ENCODE peak calls at places on chromosomes 4 and X, in ten cellular contexts. One of them, this sample, is unnamed. For H3K36me3, the result is how much of the 10 kb centered on the place peaks cover.

GRCh38 chr4:24768604-24769003 is 26.8 kb upstream of the SOD3 start:
- DNase-seq in fibroblast of lung: no peak
- DNase-seq in right lobe of liver: no peak
- DNase-seq in hepatocyte: no peak
- DNase-seq in mammary epithelial cell: no peak
- DNase-seq in left ventricle myocardium inferior: no peak
- DNase-seq in pancreas: no peak
- DNase-seq in tibial nerve: no peak
- DNase-seq in kidney: no peak
- DNase-seq in SK-N-SH: no peak
- DNase-seq in this sample: no peak

GRCh38 chr4:105624530-105624929 is 72.1 kb downstream of the ARHGEF38 start:
- DNase-seq in fibroblast of lung: peak
- DNase-seq in right lobe of liver: peak
- DNase-seq in hepatocyte: no peak
- DNase-seq in mammary epithelial cell: peak
- DNase-seq in left ventricle myocardium inferior: peak
- DNase-seq in pancreas: peak
- DNase-seq in tibial nerve: no peak
- DNase-seq in kidney: peak
- DNase-seq in SK-N-SH: no peak
- DNase-seq in this sample: no peak

GRCh38 chr4:14196141-14196540 is 568.6 kb upstream of the BOD1L1 start:
- DNase-seq in fibroblast of lung: peak
- DNase-seq in right lobe of liver: no peak
- DNase-seq in hepatocyte: peak
- DNase-seq in mammary epithelial cell: peak
- DNase-seq in left ventricle myocardium inferior: peak
- DNase-seq in pancreas: peak
- DNase-seq in tibial nerve: no peak
- DNase-seq in kidney: no peak
- DNase-seq in SK-N-SH: no peak
- DNase-seq in this sample: no peak

GRCh38 chr4:32658019-32658418 is 1937.8 kb downstream of the PCDH7 start:
- DNase-seq in fibroblast of lung: no peak
- DNase-seq in right lobe of liver: no peak
- DNase-seq in hepatocyte: peak
- DNase-seq in mammary epithelial cell: no peak
- DNase-seq in left ventricle myocardium inferior: no peak
- DNase-seq in pancreas: no peak
- DNase-seq in tibial nerve: no peak
- DNase-seq in kidney: no peak
- DNase-seq in SK-N-SH: no peak
- DNase-seq in this sample: peak

GRCh38 chr4:101200561-101200960 is 146.8 kb downstream of the PPP3CA start:
- DNase-seq in fibroblast of lung: peak
- DNase-seq in right lobe of liver: no peak
- DNase-seq in hepatocyte: no peak
- DNase-seq in mammary epithelial cell: peak
- DNase-seq in left ventricle myocardium inferior: no peak
- DNase-seq in pancreas: no peak
- DNase-seq in tibial nerve: no peak
- DNase-seq in kidney: no peak
- DNase-seq in SK-N-SH: no peak
- DNase-seq in this sample: no peak

GRCh38 chrX:40140706-40141499 is 43.1 kb upstream of the BCOR start:
- DNase-seq in fibroblast of lung: peak
- DNase-seq in right lobe of liver: peak
- DNase-seq in hepatocyte: no peak
- DNase-seq in mammary epithelial cell: no peak
- DNase-seq in left ventricle myocardium inferior: no peak
- DNase-seq in pancreas: no peak
- DNase-seq in tibial nerve: no peak
- DNase-seq in kidney: peak
- DNase-seq in SK-N-SH: no peak
- DNase-seq in this sample: no peak

GRCh38 chrX:80572636-80573035 is 152.4 kb downstream of the TENT5D start:
- DNase-seq in fibroblast of lung: no peak
- DNase-seq in right lobe of liver: no peak
- DNase-seq in hepatocyte: no peak
- DNase-seq in mammary epithelial cell: no peak
- DNase-seq in left ventricle myocardium inferior: no peak
- DNase-seq in pancreas: no peak
- DNase-seq in tibial nerve: no peak
- DNase-seq in kidney: peak
- DNase-seq in SK-N-SH: no peak
- DNase-seq in this sample: no peak

GRCh38 chrX:149825424-149825823 is 43.7 kb downstream of the MAGEA9 start:
- DNase-seq in fibroblast of lung: no peak
- DNase-seq in right lobe of liver: no peak
- DNase-seq in hepatocyte: no peak
- DNase-seq in mammary epithelial cell: no peak
- DNase-seq in left ventricle myocardium inferior: peak
- DNase-seq in pancreas: no peak
- DNase-seq in tibial nerve: no peak
- DNase-seq in kidney: no peak
- DNase-seq in SK-N-SH: peak
- DNase-seq in this sample: peak

GRCh38 chr4:157075811-157076577 is at the start of gene GLRB:
- DNase-seq in fibroblast of lung: peak
- DNase-seq in right lobe of liver: no peak
- DNase-seq in hepatocyte: peak
- DNase-seq in mammary epithelial cell: peak
- DNase-seq in left ventricle myocardium inferior: peak
- DNase-seq in pancreas: peak
- DNase-seq in tibial nerve: no peak
- DNase-seq in kidney: peak
- DNase-seq in SK-N-SH: peak
- DNase-seq in this sample: peak

GRCh38 chr4:38075370-38076152 is 115.4 kb downstream of the PTTG2 start:
- DNase-seq in fibroblast of lung: peak
- DNase-seq in right lobe of liver: no peak
- DNase-seq in hepatocyte: peak
- DNase-seq in mammary epithelial cell: peak
- DNase-seq in left ventricle myocardium inferior: no peak
- DNase-seq in pancreas: no peak
- DNase-seq in tibial nerve: no peak
- DNase-seq in kidney: no peak
- DNase-seq in SK-N-SH: no peak
- DNase-seq in this sample: no peak

GRCh38 chr4:63315651-63316050 is 1093.6 kb downstream of the TECRL start:
- DNase-seq in fibroblast of lung: no peak
- DNase-seq in right lobe of liver: no peak
- DNase-seq in hepatocyte: no peak
- DNase-seq in mammary epithelial cell: no peak
- DNase-seq in left ventricle myocardium inferior: no peak
- DNase-seq in pancreas: no peak
- DNase-seq in tibial nerve: no peak
- DNase-seq in kidney: no peak
- DNase-seq in SK-N-SH: no peak
- DNase-seq in this sample: no peak

GRCh38 chr4:87414806-87415205 is 7.6 kb upstream of the NUDT9 start:
- DNase-seq in fibroblast of lung: no peak
- DNase-seq in right lobe of liver: no peak
- DNase-seq in hepatocyte: no peak
- DNase-seq in mammary epithelial cell: no peak
- DNase-seq in left ventricle myocardium inferior: no peak
- DNase-seq in pancreas: no peak
- DNase-seq in tibial nerve: no peak
- DNase-seq in kidney: no peak
- DNase-seq in SK-N-SH: no peak
- DNase-seq in this sample: no peak

GRCh38 chr4:48904541-48905142 is 1.9 kb downstream of the OCIAD2 start:
- DNase-seq in fibroblast of lung: peak
- DNase-seq in right lobe of liver: no peak
- DNase-seq in hepatocyte: no peak
- DNase-seq in mammary epithelial cell: no peak
- DNase-seq in left ventricle myocardium inferior: no peak
- DNase-seq in pancreas: no peak
- DNase-seq in tibial nerve: no peak
- DNase-seq in kidney: no peak
- DNase-seq in SK-N-SH: no peak
- DNase-seq in this sample: no peak

GRCh38 chr4:1784395-1784788 is 8.7 kb upstream of the FGFR3 start:
- DNase-seq in fibroblast of lung: no peak
- DNase-seq in right lobe of liver: no peak
- DNase-seq in hepatocyte: no peak
- DNase-seq in mammary epithelial cell: no peak
- DNase-seq in left ventricle myocardium inferior: no peak
- DNase-seq in pancreas: no peak
- DNase-seq in tibial nerve: no peak
- DNase-seq in kidney: no peak
- DNase-seq in SK-N-SH: no peak
- DNase-seq in this sample: no peak

DNA sequence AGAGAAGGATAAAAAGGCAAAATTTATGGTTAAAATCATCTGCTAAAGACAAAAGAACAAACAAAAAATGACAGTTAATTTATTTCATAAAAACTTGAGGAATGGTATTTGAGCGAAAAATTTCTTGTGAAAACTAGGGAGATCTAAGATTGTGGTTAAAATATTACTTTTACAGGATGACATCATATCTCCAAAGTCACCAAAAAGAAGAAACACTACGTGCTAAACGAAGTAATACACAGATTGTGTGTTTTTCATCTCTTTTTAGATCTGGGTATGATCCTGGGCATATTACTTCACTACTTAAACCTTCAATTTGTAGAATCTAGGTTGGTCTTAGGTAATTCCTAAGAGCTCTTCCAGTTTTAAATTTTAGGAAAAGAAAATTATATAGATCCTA is 107.7 kb downstream of the CAMK2D start:
- DNase-seq in fibroblast of lung: no peak
- DNase-seq in right lobe of liver: no peak
- DNase-seq in hepatocyte: no peak
- DNase-seq in mammary epithelial cell: no peak
- DNase-seq in left ventricle myocardium inferior: no peak
- DNase-seq in pancreas: no peak
- DNase-seq in tibial nerve: no peak
- DNase-seq in kidney: no peak
- DNase-seq in SK-N-SH: no peak
- DNase-seq in this sample: no peak
- H3K36me3 ChIP-seq in fibroblast of lung: under half
- H3K36me3 ChIP-seq in right lobe of liver: under half
- H3K36me3 ChIP-seq in hepatocyte: under half
- H3K36me3 ChIP-seq in mammary epithelial cell: under half
- H3K36me3 ChIP-seq in left ventricle myocardium inferior: under half
- H3K36me3 ChIP-seq in pancreas: under half
- H3K36me3 ChIP-seq in tibial nerve: under half
- H3K36me3 ChIP-seq in kidney: under half
- H3K36me3 ChIP-seq in SK-N-SH: under half
- H3K36me3 ChIP-seq in this sample: under half

GRCh38 chr4:26030780-26031179 is 116.8 kb downstream of the SMIM20 start:
- DNase-seq in fibroblast of lung: no peak
- DNase-seq in right lobe of liver: no peak
- DNase-seq in hepatocyte: no peak
- DNase-seq in mammary epithelial cell: no peak
- DNase-seq in left ventricle myocardium inferior: no peak
- DNase-seq in pancreas: no peak
- DNase-seq in tibial nerve: no peak
- DNase-seq in kidney: no peak
- DNase-seq in SK-N-SH: no peak
- DNase-seq in this sample: no peak

GRCh38 chr4:26030260-26030667 is 116.2 kb downstream of the SMIM20 start:
- DNase-seq in fibroblast of lung: no peak
- DNase-seq in right lobe of liver: no peak
- DNase-seq in hepatocyte: no peak
- DNase-seq in mammary epithelial cell: no peak
- DNase-seq in left ventricle myocardium inferior: no peak
- DNase-seq in pancreas: no peak
- DNase-seq in tibial nerve: no peak
- DNase-seq in kidney: no peak
- DNase-seq in SK-N-SH: no peak
- DNase-seq in this sample: no peak

GRCh38 chr4:26028793-26029511 is 114.9 kb downstream of the SMIM20 start:
- DNase-seq in fibroblast of lung: peak
- DNase-seq in right lobe of liver: peak
- DNase-seq in hepatocyte: peak
- DNase-seq in mammary epithelial cell: no peak
- DNase-seq in left ventricle myocardium inferior: peak
- DNase-seq in pancreas: peak
- DNase-seq in tibial nerve: peak
- DNase-seq in kidney: peak
- DNase-seq in SK-N-SH: peak
- DNase-seq in this sample: peak

GRCh38 chr4:26028133-26028792 is 114.2 kb downstream of the SMIM20 start:
- DNase-seq in fibroblast of lung: no peak
- DNase-seq in right lobe of liver: no peak
- DNase-seq in hepatocyte: no peak
- DNase-seq in mammary epithelial cell: no peak
- DNase-seq in left ventricle myocardium inferior: no peak
- DNase-seq in pancreas: no peak
- DNase-seq in tibial nerve: no peak
- DNase-seq in kidney: no peak
- DNase-seq in SK-N-SH: no peak
- DNase-seq in this sample: no peak

GRCh38 chr4:26029512-26030131 is 115.6 kb downstream of the SMIM20 start:
- DNase-seq in fibroblast of lung: no peak
- DNase-seq in right lobe of liver: no peak
- DNase-seq in hepatocyte: no peak
- DNase-seq in mammary epithelial cell: no peak
- DNase-seq in left ventricle myocardium inferior: no peak
- DNase-seq in pancreas: no peak
- DNase-seq in tibial nerve: no peak
- DNase-seq in kidney: no peak
- DNase-seq in SK-N-SH: no peak
- DNase-seq in this sample: no peak
- H3K27ac ChIP-seq in fibroblast of lung: no peak
- H3K27ac ChIP-seq in right lobe of liver: no peak
- H3K27ac ChIP-seq in hepatocyte: no peak
- H3K27ac ChIP-seq in mammary epithelial cell: no peak
- H3K27ac ChIP-seq in left ventricle myocardium inferior: no peak
- H3K27ac ChIP-seq in pancreas: no peak
- H3K27ac ChIP-seq in tibial nerve: peak
- H3K27ac ChIP-seq in kidney: no peak
- H3K27ac ChIP-seq in SK-N-SH: no peak
- H3K27ac ChIP-seq in this sample: no peak

GRCh38 chrX:48700951-48701653 is 4.6 kb downstream of the SUV39H1 start:
- DNase-seq in fibroblast of lung: peak
- DNase-seq in right lobe of liver: no peak
- DNase-seq in hepatocyte: no peak
- DNase-seq in mammary epithelial cell: no peak
- DNase-seq in left ventricle myocardium inferior: no peak
- DNase-seq in pancreas: no peak
- DNase-seq in tibial nerve: no peak
- DNase-seq in kidney: no peak
- DNase-seq in SK-N-SH: no peak
- DNase-seq in this sample: no peak
- H3K36me3 ChIP-seq in fibroblast of lung: under half
- H3K36me3 ChIP-seq in right lobe of liver: under half
- H3K36me3 ChIP-seq in hepatocyte: under half
- H3K36me3 ChIP-seq in mammary epithelial cell: under half
- H3K36me3 ChIP-seq in left ventricle myocardium inferior: under half
- H3K36me3 ChIP-seq in pancreas: under half
- H3K36me3 ChIP-seq in tibial nerve: half or more
- H3K36me3 ChIP-seq in kidney: under half
- H3K36me3 ChIP-seq in SK-N-SH: under half
- H3K36me3 ChIP-seq in this sample: under half

GRCh38 chr4:4521767-4522166 is 20.1 kb downstream of the STX18 start:
- DNase-seq in fibroblast of lung: no peak
- DNase-seq in right lobe of liver: no peak
- DNase-seq in hepatocyte: no peak
- DNase-seq in mammary epithelial cell: no peak
- DNase-seq in left ventricle myocardium inferior: no peak
- DNase-seq in pancreas: no peak
- DNase-seq in tibial nerve: no peak
- DNase-seq in kidney: no peak
- DNase-seq in SK-N-SH: no peak
- DNase-seq in this sample: no peak
- H3K27ac ChIP-seq in fibroblast of lung: no peak
- H3K27ac ChIP-seq in right lobe of liver: no peak
- H3K27ac ChIP-seq in hepatocyte: no peak
- H3K27ac ChIP-seq in mammary epithelial cell: no peak
- H3K27ac ChIP-seq in left ventricle myocardium inferior: no peak
- H3K27ac ChIP-seq in pancreas: no peak
- H3K27ac ChIP-seq in tibial nerve: no peak
- H3K27ac ChIP-seq in kidney: no peak
- H3K27ac ChIP-seq in SK-N-SH: no peak
- H3K27ac ChIP-seq in this sample: no peak

This sample was measured in WERI-Rb-1.